ENCODE peak calls at places on chromosomes 3 and 15, in seven cellular contexts. One of them, this sample, is unnamed.

GRCh38 chr3:40930131-40930538 is 269.2 kb upstream of the CTNNB1 start:
- DNase-seq in IMR-90: no peak
- DNase-seq in ELF-1: no peak
- DNase-seq in NCI-H510A: no peak
- DNase-seq in NCI-H2081: no peak
- DNase-seq in transverse colon: no peak
- DNase-seq in A549: no peak
- DNase-seq in this sample: no peak

GRCh38 chr15:68515371-68516095 is 63.3 kb upstream of the CORO2B start:
- DNase-seq in IMR-90: no peak
- DNase-seq in A549: no peak
- DNase-seq in ELF-1: no peak
- DNase-seq in NCI-H2081: no peak
- DNase-seq in NCI-H510A: no peak
- DNase-seq in transverse colon: no peak
- DNase-seq in this sample: no peak

GRCh38 chr3:102182162-102182561 is 252.7 kb upstream of the ZPLD1 start:
- DNase-seq in NCI-H2081: no peak
- DNase-seq in A549: peak; percentile 81
- DNase-seq in transverse colon: no peak
- DNase-seq in NCI-H510A: no peak
- DNase-seq in IMR-90: peak; percentile 57
- DNase-seq in ELF-1: no peak
- DNase-seq in this sample: no peak

GRCh38 chr3:120331071-120331470 is 18.1 kb downstream of the LRRC58 start:
- DNase-seq in transverse colon: no peak
- DNase-seq in NCI-H2081: no peak
- DNase-seq in NCI-H510A: no peak
- DNase-seq in IMR-90: no peak
- DNase-seq in ELF-1: no peak
- DNase-seq in A549: no peak
- DNase-seq in this sample: no peak

GRCh38 chr15:26873846-26874245 is 7.0 kb downstream of the GABRA5 start:
- DNase-seq in NCI-H2081: no peak
- DNase-seq in A549: no peak
- DNase-seq in ELF-1: no peak
- DNase-seq in transverse colon: no peak
- DNase-seq in IMR-90: peak; percentile 29
- DNase-seq in NCI-H510A: no peak
- DNase-seq in this sample: no peak

GRCh38 chr15:63559753-63560152 is 37.4 kb upstream of the FBXL22 start:
- DNase-seq in NCI-H2081: no peak
- DNase-seq in transverse colon: no peak
- DNase-seq in IMR-90: no peak
- DNase-seq in A549: no peak
- DNase-seq in ELF-1: no peak
- DNase-seq in NCI-H510A: no peak
- DNase-seq in this sample: no peak

GRCh38 chr15:31256385-31257265 is 70.0 kb upstream of the KLF13 start:
- DNase-seq in NCI-H2081: no peak
- DNase-seq in A549: no peak
- DNase-seq in IMR-90: no peak
- DNase-seq in ELF-1: no peak
- DNase-seq in NCI-H510A: no peak
- DNase-seq in transverse colon: peak; percentile 20
- DNase-seq in this sample: no peak

GRCh38 chr3:137768021-137768360 is 3.9 kb downstream of the SOX14 start:
- DNase-seq in IMR-90: no peak
- DNase-seq in A549: no peak
- DNase-seq in transverse colon: no peak
- DNase-seq in NCI-H510A: no peak
- DNase-seq in ELF-1: no peak
- DNase-seq in NCI-H2081: no peak
- DNase-seq in this sample: no peak

GRCh38 chr15:40085225-40085624 is 23.5 kb downstream of the BMF start:
- DNase-seq in NCI-H2081: no peak
- DNase-seq in A549: no peak
- DNase-seq in ELF-1: no peak
- DNase-seq in NCI-H510A: no peak
- DNase-seq in IMR-90: peak; percentile 57
- DNase-seq in transverse colon: no peak
- DNase-seq in this sample: no peak

GRCh38 chr3:6354653-6355052 is 506.3 kb upstream of the GRM7 start:
- DNase-seq in A549: no peak
- DNase-seq in NCI-H2081: no peak
- DNase-seq in transverse colon: no peak
- DNase-seq in IMR-90: no peak
- DNase-seq in ELF-1: no peak
- DNase-seq in NCI-H510A: no peak
- DNase-seq in this sample: no peak

GRCh38 chr15:69593981-69594966 is 141.7 kb downstream of the RPLP1 start:
- DNase-seq in transverse colon: peak; percentile 90
- DNase-seq in NCI-H510A: peak; percentile 97
- DNase-seq in IMR-90: peak; percentile 38
- DNase-seq in NCI-H2081: peak; percentile 99
- DNase-seq in A549: peak; percentile 98
- DNase-seq in ELF-1: peak; percentile 58
- DNase-seq in this sample: no peak

GRCh38 chr15:88591384-88591783 is 29.8 kb upstream of the AEN start:
- DNase-seq in IMR-90: no peak
- DNase-seq in NCI-H2081: no peak
- DNase-seq in ELF-1: no peak
- DNase-seq in A549: no peak
- DNase-seq in transverse colon: no peak
- DNase-seq in NCI-H510A: no peak
- DNase-seq in this sample: no peak

GRCh38 chr3:53137221-53137620 is 7.0 kb upstream of the RFT1 start:
- DNase-seq in transverse colon: no peak
- DNase-seq in NCI-H2081: peak; percentile 4
- DNase-seq in A549: no peak
- DNase-seq in ELF-1: no peak
- DNase-seq in IMR-90: no peak
- DNase-seq in NCI-H510A: peak; percentile 28
- DNase-seq in this sample: no peak

GRCh38 chr3:46277476-46277875 is 35.2 kb downstream of the CCR3 start:
- DNase-seq in NCI-H510A: no peak
- DNase-seq in IMR-90: no peak
- DNase-seq in transverse colon: no peak
- DNase-seq in NCI-H2081: no peak
- DNase-seq in A549: no peak
- DNase-seq in ELF-1: no peak
- DNase-seq in this sample: no peak

GRCh38 chr3:120641696-120642246 is 40.3 kb downstream of the HGD start:
- DNase-seq in transverse colon: no peak
- DNase-seq in IMR-90: no peak
- DNase-seq in NCI-H510A: no peak
- DNase-seq in NCI-H2081: no peak
- DNase-seq in ELF-1: no peak
- DNase-seq in A549: no peak
- DNase-seq in this sample: no peak

This sample was measured in DND-41.